ENCODE peak calls at places on chromosomes 1 and 21, in four cellular contexts. One of them, this sample, is unnamed.

GRCh38 chr1:29267341-29268070 is 31.2 kb downstream of the PTPRU start:
- DNase-seq in transverse colon: no peak
- DNase-seq in nephron progenitor cell: peak; percentile 33
- DNase-seq in left ventricle myocardium inferior: no peak
- DNase-seq in this sample: no peak

GRCh38 chr1:178196631-178197030 is 102.7 kb downstream of the RASAL2 start:
- DNase-seq in nephron progenitor cell: no peak
- DNase-seq in left ventricle myocardium inferior: no peak
- DNase-seq in transverse colon: no peak
- DNase-seq in this sample: no peak

GRCh38 chr1:88204768-88205167 is 479.3 kb upstream of the PKN2 start:
- DNase-seq in transverse colon: no peak
- DNase-seq in left ventricle myocardium inferior: no peak
- DNase-seq in nephron progenitor cell: no peak
- DNase-seq in this sample: no peak

GRCh38 chr21:33643658-33644311 is 1.5 kb downstream of the ITSN1 start:
- DNase-seq in transverse colon: no peak
- DNase-seq in left ventricle myocardium inferior: no peak
- DNase-seq in nephron progenitor cell: peak; percentile 10
- DNase-seq in this sample: no peak

GRCh38 chr21:41830764-41831452 is 48.2 kb downstream of the PRDM15 start:
- DNase-seq in transverse colon: no peak
- DNase-seq in nephron progenitor cell: no peak
- DNase-seq in left ventricle myocardium inferior: no peak
- DNase-seq in this sample: no peak

GRCh38 chr1:88867743-88868521 is 23.4 kb downstream of the GTF2B start:
- DNase-seq in left ventricle myocardium inferior: no peak
- DNase-seq in nephron progenitor cell: no peak
- DNase-seq in transverse colon: no peak
- DNase-seq in this sample: no peak

GRCh38 chr21:41374867-41375533 is 13.2 kb downstream of the MX2 start:
- DNase-seq in nephron progenitor cell: no peak
- DNase-seq in transverse colon: no peak
- DNase-seq in left ventricle myocardium inferior: no peak
- DNase-seq in this sample: no peak

GRCh38 chr1:27116697-27117096 is 38.2 kb downstream of the SLC9A1 start:
- DNase-seq in transverse colon: no peak
- DNase-seq in left ventricle myocardium inferior: no peak
- DNase-seq in nephron progenitor cell: no peak
- DNase-seq in this sample: no peak

GRCh38 chr1:244241438-244241837 is 190.4 kb downstream of the ZBTB18 start:
- DNase-seq in nephron progenitor cell: no peak
- DNase-seq in transverse colon: no peak
- DNase-seq in left ventricle myocardium inferior: no peak
- DNase-seq in this sample: no peak

GRCh38 chr1:5996641-5997270 is 4.5 kb upstream of the NPHP4 start:
- DNase-seq in left ventricle myocardium inferior: peak; percentile 4
- DNase-seq in nephron progenitor cell: no peak
- DNase-seq in transverse colon: no peak
- DNase-seq in this sample: no peak

GRCh38 chr1:208501542-208501941 is 257.4 kb upstream of the PLXNA2 start:
- DNase-seq in nephron progenitor cell: no peak
- DNase-seq in left ventricle myocardium inferior: no peak
- DNase-seq in transverse colon: no peak
- DNase-seq in this sample: no peak

GRCh38 chr1:221279146-221279545 is 399.9 kb downstream of the HLX start:
- DNase-seq in left ventricle myocardium inferior: no peak
- DNase-seq in transverse colon: no peak
- DNase-seq in nephron progenitor cell: no peak
- DNase-seq in this sample: no peak

GRCh38 chr1:89483010-89483756 is 41.4 kb upstream of the LRRC8B start:
- DNase-seq in transverse colon: peak; percentile 79
- DNase-seq in left ventricle myocardium inferior: peak; percentile 50
- DNase-seq in nephron progenitor cell: peak; percentile 76
- DNase-seq in this sample: peak; percentile 71

GRCh38 chr1:53065391-53065790 is 3.4 kb downstream of the PODN start:
- DNase-seq in transverse colon: no peak
- DNase-seq in left ventricle myocardium inferior: peak; percentile 7
- DNase-seq in nephron progenitor cell: no peak
- DNase-seq in this sample: no peak

GRCh38 chr1:21508580-21509350 is 458 bp upstream of the ALPL start:
- DNase-seq in transverse colon: peak; percentile 62
- DNase-seq in left ventricle myocardium inferior: peak; percentile 76
- DNase-seq in nephron progenitor cell: peak; percentile 96
- DNase-seq in this sample: peak; percentile 79

GRCh38 chr1:159756397-159756796 is 24.4 kb upstream of the DUSP23 start:
- DNase-seq in left ventricle myocardium inferior: no peak
- DNase-seq in transverse colon: no peak
- DNase-seq in nephron progenitor cell: no peak
- DNase-seq in this sample: no peak

GRCh38 chr1:160081261-160081936 is at the start of gene KCNJ9:
- DNase-seq in left ventricle myocardium inferior: no peak
- DNase-seq in transverse colon: no peak
- DNase-seq in nephron progenitor cell: peak; percentile 28
- DNase-seq in this sample: no peak

GRCh38 chr1:101732221-101732620 is 264.5 kb downstream of the OLFM3 start:
- DNase-seq in transverse colon: peak; percentile 28
- DNase-seq in nephron progenitor cell: no peak
- DNase-seq in left ventricle myocardium inferior: no peak
- DNase-seq in this sample: no peak

GRCh38 chr21:45998276-45998701 is 16.7 kb downstream of the COL6A1 start:
- DNase-seq in nephron progenitor cell: peak; percentile 0
- DNase-seq in left ventricle myocardium inferior: peak; percentile 11
- DNase-seq in transverse colon: no peak
- DNase-seq in this sample: no peak

GRCh38 chr1:210558302-210558701 is 229.6 kb downstream of the HHAT start:
- DNase-seq in transverse colon: no peak
- DNase-seq in left ventricle myocardium inferior: peak; percentile 64
- DNase-seq in nephron progenitor cell: no peak
- DNase-seq in this sample: no peak

GRCh38 chr1:101592861-101593260 is 356.0 kb downstream of the S1PR1 start:
- DNase-seq in nephron progenitor cell: no peak
- DNase-seq in left ventricle myocardium inferior: no peak
- DNase-seq in transverse colon: no peak
- DNase-seq in this sample: no peak

GRCh38 chr1:27630859-27631491 is 4.0 kb downstream of the FGR start:
- DNase-seq in left ventricle myocardium inferior: peak; percentile 54
- DNase-seq in transverse colon: no peak
- DNase-seq in nephron progenitor cell: no peak
- DNase-seq in this sample: no peak

GRCh38 chr1:179867493-179868330 is 9.9 kb downstream of the TOR1AIP2 start:
- DNase-seq in nephron progenitor cell: peak; percentile 59
- DNase-seq in transverse colon: peak; percentile 61
- DNase-seq in left ventricle myocardium inferior: peak; percentile 25
- DNase-seq in this sample: peak; percentile 68

GRCh38 chr1:8836228-8836627 is 18.8 kb upstream of the RERE start:
- DNase-seq in transverse colon: no peak
- DNase-seq in left ventricle myocardium inferior: no peak
- DNase-seq in nephron progenitor cell: no peak
- DNase-seq in this sample: no peak

GRCh38 chr1:182703539-182703938 is 19.2 kb upstream of the RGS8 start:
- DNase-seq in transverse colon: no peak
- DNase-seq in left ventricle myocardium inferior: no peak
- DNase-seq in nephron progenitor cell: no peak
- DNase-seq in this sample: no peak

GRCh38 chr1:206497774-206498173 is 9.6 kb upstream of the RASSF5 start:
- DNase-seq in transverse colon: no peak
- DNase-seq in left ventricle myocardium inferior: no peak
- DNase-seq in nephron progenitor cell: no peak
- DNase-seq in this sample: no peak
- TF ChIP-seq CTCF in transverse colon: no peak
- TF ChIP-seq CTCF in left ventricle myocardium inferior: no peak
- TF ChIP-seq CTCF in nephron progenitor cell: no peak
- TF ChIP-seq CTCF in this sample: no peak

DNA sequence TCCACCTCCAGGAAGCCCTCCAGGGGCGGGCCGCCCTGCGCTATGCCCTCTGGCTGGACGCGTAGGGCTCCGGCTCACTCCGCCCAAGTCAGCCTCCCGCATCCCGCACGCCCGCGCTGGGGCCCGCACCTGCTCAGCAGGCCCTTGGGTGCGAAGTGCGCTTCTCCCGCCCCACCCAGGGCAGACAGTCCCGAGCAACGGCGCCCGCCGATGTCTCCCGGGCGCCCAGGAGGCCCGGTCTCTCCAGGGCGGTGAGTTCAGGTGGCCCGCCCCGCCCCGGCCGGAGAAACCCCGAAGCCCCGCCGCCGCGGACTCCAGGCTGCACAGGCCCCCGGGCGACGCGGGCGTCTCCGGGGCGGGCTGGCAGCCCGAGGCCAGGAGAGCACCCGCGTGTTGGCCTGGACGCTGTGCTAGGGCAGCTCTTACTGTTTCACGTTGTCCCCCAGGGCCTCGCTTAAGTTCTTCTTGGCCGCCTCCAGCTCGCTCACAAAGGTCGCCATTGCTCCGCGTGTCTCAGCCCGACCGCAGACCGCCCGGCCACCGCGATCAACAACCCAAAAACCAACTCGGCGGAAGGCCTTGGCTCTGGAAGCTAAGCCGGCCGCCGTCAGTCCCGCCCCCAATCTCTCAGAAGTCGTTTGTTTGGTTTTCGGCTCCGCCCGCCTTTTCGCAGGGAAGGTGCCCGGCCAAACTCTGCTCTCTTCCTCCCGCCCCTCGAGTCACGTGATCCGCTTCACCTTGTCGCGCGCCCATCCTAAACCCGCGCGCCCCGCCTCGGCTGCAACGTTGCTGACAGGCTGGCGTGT is at the start of gene TADA1:
- DNase-seq in left ventricle myocardium inferior: peak; percentile 99
- DNase-seq in transverse colon: peak; percentile 99
- DNase-seq in nephron progenitor cell: peak; percentile 98
- DNase-seq in this sample: peak; percentile 99
- TF ChIP-seq CTCF in left ventricle myocardium inferior: no peak
- TF ChIP-seq CTCF in transverse colon: no peak
- TF ChIP-seq CTCF in nephron progenitor cell: no peak
- TF ChIP-seq CTCF in this sample: no peak

GRCh38 chr1:43781574-43781973 is 74.2 kb downstream of the ST3GAL3 start:
- DNase-seq in nephron progenitor cell: no peak
- DNase-seq in transverse colon: no peak
- DNase-seq in left ventricle myocardium inferior: no peak
- DNase-seq in this sample: no peak

GRCh38 chr1:43779805-43780403 is 72.6 kb downstream of the ST3GAL3 start:
- DNase-seq in transverse colon: no peak
- DNase-seq in left ventricle myocardium inferior: no peak
- DNase-seq in nephron progenitor cell: no peak
- DNase-seq in this sample: no peak

GRCh38 chr1:43783096-43783670 is 75.8 kb downstream of the ST3GAL3 start:
- DNase-seq in nephron progenitor cell: no peak
- DNase-seq in transverse colon: no peak
- DNase-seq in left ventricle myocardium inferior: no peak
- DNase-seq in this sample: no peak

GRCh38 chr1:43776043-43776761 is 68.9 kb downstream of the ST3GAL3 start:
- DNase-seq in nephron progenitor cell: no peak
- DNase-seq in left ventricle myocardium inferior: no peak
- DNase-seq in transverse colon: no peak
- DNase-seq in this sample: no peak

DNA sequence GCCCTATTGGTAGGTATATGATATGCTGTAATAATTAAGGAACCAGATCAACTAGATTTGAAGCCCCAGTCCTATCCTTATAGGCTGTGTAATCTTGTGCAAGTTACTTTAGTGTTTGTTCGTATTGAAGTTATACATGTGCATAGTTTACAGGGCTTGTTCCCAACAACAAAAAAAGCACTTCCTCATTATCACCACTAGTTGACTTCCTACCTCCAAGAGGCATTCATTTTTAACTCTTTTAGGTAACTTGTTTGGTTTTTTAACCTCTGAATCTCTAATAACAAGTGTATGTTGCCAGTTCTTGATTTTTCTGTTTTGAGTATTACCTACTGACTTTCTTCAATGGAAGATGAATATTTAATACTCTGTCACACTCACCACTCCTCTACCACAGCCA is 71.9 kb downstream of the ST3GAL3 start:
- DNase-seq in nephron progenitor cell: no peak
- DNase-seq in transverse colon: no peak
- DNase-seq in left ventricle myocardium inferior: no peak
- DNase-seq in this sample: no peak
- TF ChIP-seq CTCF in nephron progenitor cell: no peak
- TF ChIP-seq CTCF in transverse colon: no peak
- TF ChIP-seq CTCF in left ventricle myocardium inferior: no peak
- TF ChIP-seq CTCF in this sample: no peak

DNA sequence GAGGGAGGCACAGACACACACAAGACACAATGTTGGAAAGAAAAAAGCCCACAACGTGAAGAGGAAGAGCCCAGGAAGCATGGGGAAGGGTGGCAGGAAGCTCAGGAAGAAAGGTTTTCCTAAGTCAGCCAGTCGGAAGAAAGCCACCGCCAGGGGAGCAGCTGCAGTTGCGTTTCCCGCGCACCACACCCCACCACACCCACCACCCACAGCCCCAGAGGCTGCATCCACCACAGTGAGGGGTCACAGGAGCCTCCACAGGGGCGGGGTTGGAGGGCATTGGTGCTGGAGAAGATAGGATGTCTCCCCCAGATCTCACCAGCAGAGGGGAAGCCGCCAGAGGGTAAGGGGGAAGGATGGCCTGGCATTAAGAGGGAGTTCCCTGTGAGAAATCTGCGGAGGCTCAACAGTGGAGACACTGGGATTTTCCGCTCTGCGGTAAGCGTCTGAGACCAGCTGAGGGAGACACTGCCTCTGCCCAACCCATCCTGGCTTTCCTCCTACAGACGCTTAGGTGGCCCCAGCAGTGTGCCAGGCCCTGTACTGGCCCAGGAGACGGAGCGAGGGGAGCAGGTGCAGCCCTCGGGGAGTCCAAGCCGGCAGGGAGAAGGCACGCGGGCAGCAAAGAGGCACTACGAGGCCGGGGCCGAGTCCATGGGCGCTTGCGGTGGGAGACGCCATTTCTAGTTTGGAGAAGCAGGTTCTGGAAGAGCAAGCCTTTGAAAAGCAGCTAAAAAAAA is 19.8 kb downstream of the PGLYRP3 start:
- DNase-seq in left ventricle myocardium inferior: no peak
- DNase-seq in transverse colon: no peak
- DNase-seq in nephron progenitor cell: no peak
- DNase-seq in this sample: no peak
- TF ChIP-seq CTCF in left ventricle myocardium inferior: no peak
- TF ChIP-seq CTCF in transverse colon: no peak
- TF ChIP-seq CTCF in nephron progenitor cell: no peak
- TF ChIP-seq CTCF in this sample: no peak

DNA sequence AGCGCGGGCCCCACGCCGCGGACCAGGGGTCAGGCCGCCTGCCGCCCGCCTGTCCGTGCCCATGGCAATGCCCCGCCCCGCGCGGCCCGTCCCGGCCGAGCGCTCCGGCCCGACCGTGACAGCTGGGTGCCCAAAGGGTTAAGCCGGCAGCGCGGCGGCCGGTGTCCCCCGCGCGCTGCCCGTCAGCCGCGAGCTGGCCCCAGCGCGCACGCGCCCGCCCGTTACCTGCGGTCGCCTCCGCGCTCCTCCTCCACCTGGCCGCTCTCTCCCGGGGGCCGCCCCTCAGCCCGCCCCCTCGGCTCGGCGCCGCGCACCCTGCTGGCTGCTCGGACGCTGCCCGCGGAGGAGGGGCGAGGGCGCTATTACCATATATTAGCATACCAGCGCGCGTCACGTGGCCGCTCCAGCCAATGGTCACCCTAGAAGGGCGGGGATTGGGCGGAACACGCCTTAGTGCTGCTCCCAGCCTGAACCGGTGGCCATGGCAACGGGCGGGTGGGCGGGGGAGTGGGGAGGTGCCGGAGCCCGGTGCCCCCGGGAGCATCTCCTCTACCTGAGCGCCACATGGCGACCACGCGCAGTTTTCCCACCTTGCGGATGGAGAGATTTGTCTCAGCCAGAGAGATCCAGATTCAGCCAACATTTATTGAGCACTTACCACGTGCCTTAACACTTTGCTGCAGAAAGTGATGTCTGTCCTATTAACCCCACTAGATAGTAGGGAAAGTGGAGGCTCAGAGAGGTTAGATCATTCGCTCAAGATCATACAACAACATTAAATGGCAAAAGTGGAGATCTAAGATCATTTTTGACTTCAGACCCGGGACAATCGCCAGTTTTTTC is at the start of gene PHC2:
- DNase-seq in left ventricle myocardium inferior: peak; percentile 98
- DNase-seq in transverse colon: peak; percentile 96
- DNase-seq in nephron progenitor cell: peak; percentile 97
- DNase-seq in this sample: peak; percentile 98
- TF ChIP-seq CTCF in left ventricle myocardium inferior: peak; percentile 57
- TF ChIP-seq CTCF in transverse colon: peak; percentile 34
- TF ChIP-seq CTCF in nephron progenitor cell: no peak
- TF ChIP-seq CTCF in this sample: no peak

This sample was measured in Calu3.